ENCODE peak calls at places on chromosomes 1 and 21, in five cellular contexts. D is Calu3, J is foreskin fibroblast, C is progenitor cell of endocrine pancreas, W is left lung. A is an unnamed sample.

GRCh38 chr1:246072456-246072855 is 434.6 kb downstream of the SMYD3 start:
- DNase-seq in J (no peak), D (no peak), W (no peak), C (no peak), A (no peak)

GRCh38 chr1:40133122-40133665 is 28.0 kb upstream of the RLF start:
- DNase-seq in J (peak), W (no peak), D (no peak), C (no peak), A (no peak)

GRCh38 chr1:80531182-80531581 is 1269.6 kb upstream of the ADGRL2 start:
- DNase-seq in C (no peak), D (no peak), W (no peak), J (no peak), A (no peak)

GRCh38 chr1:8740034-8740449 is 77.4 kb downstream of the RERE start:
- DNase-seq in C (no peak), D (peak), W (no peak), J (peak), A (no peak)

GRCh38 chr1:1203561-1204424 is 2.6 kb downstream of the TNFRSF18 start:
- DNase-seq in J (no peak), D (no peak), W (no peak), C (no peak), A (peak)

GRCh38 chr1:204074274-204075115 is 1.6 kb downstream of the SOX13 start:
- DNase-seq in W (peak), D (peak), J (peak), C (peak), A (peak)

GRCh38 chr1:58829861-58830260 is 46.0 kb upstream of the JUN start:
- DNase-seq in J (peak), C (no peak), W (no peak), D (no peak), A (no peak)

GRCh38 chr1:27109103-27109822 is 45.7 kb downstream of the SLC9A1 start:
- DNase-seq in J (no peak), D (peak), W (no peak), C (no peak), A (no peak)

GRCh38 chr1:208387908-208388756 is 143.9 kb upstream of the PLXNA2 start:
- DNase-seq in D (no peak), C (no peak), W (no peak), J (no peak), A (peak)

GRCh38 chr1:186139706-186140105 is 235.3 kb downstream of the TPR start:
- DNase-seq in C (no peak), W (no peak), D (no peak), J (peak), A (no peak)

GRCh38 chr1:228767636-228768344 is 32.5 kb downstream of the RHOU start:
- DNase-seq in W (no peak), J (no peak), D (no peak), C (no peak), A (no peak)

GRCh38 chr1:1179339-1179982 is 5.8 kb downstream of the TTLL10 start:
- DNase-seq in W (no peak), J (no peak), C (no peak), D (no peak), A (peak)

GRCh38 chr1:65159801-65160523 is 12.0 kb downstream of the AK4 start:
- DNase-seq in W (no peak), D (no peak), J (no peak), C (no peak), A (no peak)

GRCh38 chr1:45775794-45776193 is 25.3 kb upstream of the IPP start:
- DNase-seq in J (no peak), W (no peak), C (no peak), D (no peak), A (no peak)

GRCh38 chr1:12472798-12473551 is 145.0 kb downstream of the DHRS3 start:
- DNase-seq in W (no peak), J (no peak), C (no peak), D (no peak), A (no peak)

GRCh38 chr1:119631086-119631432 is 17.0 kb downstream of the ZNF697 start:
- DNase-seq in J (no peak), C (no peak), D (no peak), W (no peak), A (no peak)

GRCh38 chr1:246043556-246043955 is 463.5 kb downstream of the SMYD3 start:
- DNase-seq in D (no peak), W (no peak), C (no peak), J (no peak), A (peak)

GRCh38 chr1:6460349-6461236 is 5.4 kb downstream of the TNFRSF25 start:
- DNase-seq in C (no peak), D (no peak), W (no peak), J (no peak), A (no peak)

GRCh38 chr1:85692730-85693314 is 15.4 kb downstream of the ZNHIT6 start:
- DNase-seq in W (no peak), D (no peak), C (no peak), J (peak), A (no peak)

GRCh38 chr1:226722240-226722900 is 16.7 kb downstream of the ITPKB start:
- DNase-seq in W (no peak), J (no peak), C (no peak), D (no peak), A (no peak)

GRCh38 chr1:216020743-216021345 is 402.4 kb downstream of the USH2A start:
- DNase-seq in C (no peak), J (no peak), W (no peak), D (no peak), A (no peak)

GRCh38 chr1:162906485-162906884 is 45.5 kb upstream of the CCDC190 start:
- DNase-seq in W (no peak), J (no peak), C (no peak), D (no peak), A (no peak)

GRCh38 chr1:45327644-45328515 is 1.2 kb downstream of the HPDL start:
- DNase-seq in J (no peak), W (no peak), C (no peak), D (peak), A (no peak)

GRCh38 chr1:42730988-42731387 is 9.0 kb downstream of the CLDN19 start:
- DNase-seq in C (no peak), J (no peak), D (peak), W (no peak), A (no peak)

GRCh38 chr1:209590405-209590804 is 6.9 kb downstream of the CAMK1G start:
- DNase-seq in J (peak), W (no peak), C (no peak), D (no peak), A (peak)
- TF ChIP-seq CTCF in J (peak), W (no peak), C (peak), D (no peak), A (peak)

DNA sequence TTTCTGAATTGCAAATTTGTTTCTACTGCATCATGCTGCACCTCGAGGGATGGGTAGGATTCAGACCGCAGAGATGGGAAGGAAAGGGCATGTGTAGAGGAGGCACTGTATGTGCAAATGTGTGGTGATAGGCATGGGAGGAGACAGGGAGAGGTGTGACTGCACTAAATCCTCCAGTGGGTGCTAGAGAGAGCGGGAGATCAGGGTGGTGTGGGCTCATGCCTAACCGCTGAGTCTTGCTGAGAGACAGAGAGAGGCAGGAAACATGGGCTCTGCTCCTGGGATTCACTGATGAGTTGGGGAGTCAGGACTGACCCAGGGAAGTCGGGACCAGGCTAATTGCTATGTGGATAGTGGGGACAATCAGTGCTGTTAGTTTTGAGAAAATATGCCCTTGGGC is 61.2 kb downstream of the PTPRU start:
- DNase-seq in J (no peak), W (no peak), C (no peak), D (no peak), A (no peak)
- TF ChIP-seq CTCF in J (no peak), W (no peak), C (no peak), D (no peak), A (no peak)

DNA sequence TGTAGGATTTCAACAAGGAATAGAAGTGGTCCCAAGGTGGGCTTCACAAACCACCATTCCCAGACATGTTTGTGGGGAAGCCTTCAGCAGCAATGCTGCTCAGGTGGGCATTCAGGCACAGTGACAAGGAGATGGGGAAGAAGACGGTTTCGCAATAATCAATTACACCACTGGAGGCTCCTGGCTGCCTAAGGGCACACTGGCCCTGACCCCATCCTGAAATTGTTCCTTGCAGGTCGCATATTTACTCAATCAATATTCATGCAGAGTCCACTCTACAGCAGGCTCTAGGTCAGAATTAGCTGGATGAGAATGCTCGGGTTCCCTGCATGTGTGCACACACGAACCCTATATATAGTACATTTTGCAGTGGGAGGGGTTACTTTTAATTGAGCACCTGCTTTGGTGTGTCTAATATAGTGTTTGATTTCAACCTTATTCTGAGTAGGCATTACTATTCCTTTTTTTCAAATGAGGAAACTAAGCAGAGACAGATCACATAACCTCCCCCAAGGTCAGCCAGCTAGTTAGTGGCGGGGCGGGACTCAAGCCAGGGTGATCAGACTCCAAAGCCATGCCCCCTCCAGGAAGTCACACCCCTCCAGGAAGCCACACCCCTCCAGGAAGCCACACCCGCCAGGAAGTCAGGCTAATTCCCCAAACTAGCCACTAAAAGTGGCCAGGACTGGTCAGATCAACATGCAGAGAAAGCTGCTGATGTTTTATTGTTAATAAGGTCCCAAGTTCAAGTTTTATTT is 106.5 kb downstream of the HLCS start:
- DNase-seq in W (peak), D (peak), J (peak), C (no peak), A (peak)
- TF ChIP-seq CTCF in W (no peak), D (no peak), J (no peak), C (peak), A (no peak)

GRCh38 chr1:38082678-38083317 is 36.2 kb upstream of the POU3F1 start:
- DNase-seq in J (no peak), D (no peak), W (no peak), C (no peak), A (no peak)

GRCh38 chr1:38083541-38083940 is 36.9 kb upstream of the POU3F1 start:
- DNase-seq in C (no peak), D (no peak), W (no peak), J (no peak), A (peak)

GRCh38 chr1:38085666-38086305 is 39.2 kb upstream of the POU3F1 start:
- DNase-seq in D (no peak), C (no peak), J (no peak), W (no peak), A (no peak)

GRCh38 chr1:38084113-38084512 is 37.5 kb upstream of the POU3F1 start:
- DNase-seq in D (no peak), C (no peak), W (no peak), J (no peak), A (no peak)

DNA sequence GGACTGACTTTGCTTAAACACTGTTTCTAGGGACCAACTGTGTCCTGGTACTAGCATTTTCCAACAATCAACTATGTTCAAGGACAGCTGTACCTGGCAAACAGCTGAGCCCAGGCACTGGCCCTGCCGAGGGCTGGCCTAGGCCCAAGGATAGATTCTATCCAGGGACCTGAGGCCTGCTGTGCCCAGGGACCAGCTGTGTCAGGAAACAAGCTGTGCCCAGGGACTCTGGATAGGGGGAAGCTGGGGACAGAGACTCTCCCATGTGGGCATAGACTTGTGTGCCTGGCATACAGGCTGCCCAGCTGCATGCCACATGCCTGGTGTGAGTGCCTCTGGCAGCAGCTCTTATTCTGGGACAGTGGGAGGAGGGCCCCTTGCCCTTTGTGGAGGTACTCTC is 38.1 kb upstream of the POU3F1 start:
- DNase-seq in W (no peak), C (no peak), J (no peak), D (no peak), A (no peak)
- TF ChIP-seq CTCF in W (no peak), C (no peak), J (no peak), D (no peak), A (no peak)

DNA sequence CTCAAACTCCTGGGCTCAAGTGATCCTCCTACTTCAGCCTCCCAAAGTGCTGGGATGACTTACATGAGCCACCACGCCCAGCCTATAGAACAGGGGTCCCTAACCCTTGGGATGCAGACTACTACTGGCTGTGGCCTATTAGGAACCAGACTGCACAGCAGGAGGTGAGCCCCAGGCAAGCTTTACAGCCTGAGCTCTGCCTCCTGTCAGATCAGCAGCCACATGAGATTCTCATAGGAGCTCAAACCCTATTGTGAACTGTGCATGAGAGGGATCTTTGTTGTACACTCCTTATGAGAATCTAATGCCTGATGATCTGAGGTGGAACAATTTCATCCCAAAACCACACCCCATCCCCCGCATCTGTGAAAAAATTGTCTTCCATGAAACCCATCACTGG is 13.4 kb upstream of the PSMB4 start:
- DNase-seq in C (no peak), W (no peak), D (no peak), J (no peak), A (no peak)
- TF ChIP-seq CTCF in C (no peak), W (no peak), D (no peak), J (no peak), A (no peak)

DNA sequence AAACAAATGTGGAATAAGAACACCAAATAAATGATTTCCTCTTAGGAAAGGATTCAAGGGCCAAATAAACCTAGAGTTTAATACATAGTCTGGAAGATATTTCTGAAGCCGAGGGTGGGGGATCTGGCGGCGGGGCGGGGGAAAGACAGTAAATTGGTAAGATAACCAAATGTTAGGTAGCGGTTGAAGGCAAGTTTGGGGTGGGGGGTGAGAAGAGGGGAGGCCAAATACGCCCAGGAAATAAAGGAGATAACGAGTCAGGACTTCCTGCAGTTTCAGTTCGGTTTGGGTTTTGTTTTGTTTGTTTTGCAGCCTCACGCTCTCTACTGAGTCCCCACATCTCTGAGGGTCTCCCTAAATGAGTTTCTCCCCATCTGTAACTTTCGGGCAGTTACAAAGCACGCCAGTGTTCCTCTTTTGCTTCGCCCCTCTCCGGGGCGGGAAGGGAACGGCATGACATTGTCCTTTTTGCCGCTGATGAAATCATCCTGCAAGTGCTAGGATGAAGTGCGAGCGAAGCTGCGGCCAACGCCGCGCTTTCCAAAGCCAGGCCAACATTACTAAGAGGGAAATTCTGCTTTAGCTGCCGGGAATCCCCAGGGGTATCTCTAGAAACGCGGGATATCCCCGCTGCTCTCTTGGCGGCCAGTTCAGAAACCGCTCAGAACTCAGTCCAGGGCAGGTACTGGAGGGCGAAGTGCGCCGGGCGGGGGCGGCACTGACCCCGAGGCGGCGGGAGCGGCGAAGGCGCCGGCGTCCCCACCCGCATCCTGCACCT is 811 bp downstream of the NIBAN1 start:
- DNase-seq in J (no peak), W (peak), C (no peak), D (peak), A (peak)
- TF ChIP-seq CTCF in J (no peak), W (no peak), C (no peak), D (no peak), A (no peak)